ENCODE peak calls at places on chromosomes 2 and 18, in seven cellular contexts. One of them, this sample, is unnamed.

GRCh38 chr2:105114551-105114950 is 76.7 kb downstream of the MRPS9 start:
- DNase-seq in heart right ventricle: no peak
- DNase-seq in A549: peak
- DNase-seq in stomach: no peak
- DNase-seq in CD8-positive, alpha-beta T cell: no peak
- DNase-seq in colonic mucosa: no peak
- DNase-seq in hepatocyte: peak
- DNase-seq in this sample: peak

GRCh38 chr18:47611649-47612048 is 318.8 kb downstream of the SMAD2 start:
- DNase-seq in hepatocyte: no peak
- DNase-seq in colonic mucosa: no peak
- DNase-seq in A549: no peak
- DNase-seq in stomach: no peak
- DNase-seq in CD8-positive, alpha-beta T cell: no peak
- DNase-seq in heart right ventricle: no peak
- DNase-seq in this sample: no peak

GRCh38 chr2:85326406-85326945 is 1.3 kb downstream of the TGOLN2 start:
- DNase-seq in heart right ventricle: no peak
- DNase-seq in hepatocyte: no peak
- DNase-seq in CD8-positive, alpha-beta T cell: peak
- DNase-seq in stomach: no peak
- DNase-seq in A549: no peak
- DNase-seq in colonic mucosa: peak
- DNase-seq in this sample: peak

GRCh38 chr18:54250846-54251251 is 18.5 kb upstream of the POLI start:
- DNase-seq in stomach: no peak
- DNase-seq in colonic mucosa: no peak
- DNase-seq in CD8-positive, alpha-beta T cell: no peak
- DNase-seq in hepatocyte: no peak
- DNase-seq in heart right ventricle: no peak
- DNase-seq in A549: no peak
- DNase-seq in this sample: no peak

GRCh38 chr2:16625201-16625729 is 40.4 kb downstream of the CYRIA start:
- DNase-seq in hepatocyte: no peak
- DNase-seq in stomach: no peak
- DNase-seq in CD8-positive, alpha-beta T cell: no peak
- DNase-seq in colonic mucosa: no peak
- DNase-seq in heart right ventricle: no peak
- DNase-seq in A549: no peak
- DNase-seq in this sample: no peak

GRCh38 chr18:12574494-12575185 is 83.3 kb downstream of the SPIRE1 start:
- DNase-seq in hepatocyte: peak
- DNase-seq in heart right ventricle: no peak
- DNase-seq in stomach: no peak
- DNase-seq in A549: no peak
- DNase-seq in CD8-positive, alpha-beta T cell: no peak
- DNase-seq in colonic mucosa: no peak
- DNase-seq in this sample: no peak

GRCh38 chr2:177733322-177733855 is 339.2 kb downstream of the PDE11A start:
- DNase-seq in stomach: no peak
- DNase-seq in hepatocyte: no peak
- DNase-seq in A549: no peak
- DNase-seq in heart right ventricle: no peak
- DNase-seq in CD8-positive, alpha-beta T cell: no peak
- DNase-seq in colonic mucosa: no peak
- DNase-seq in this sample: no peak

GRCh38 chr2:62653582-62654422 is 51.7 kb upstream of the EHBP1 start:
- DNase-seq in hepatocyte: no peak
- DNase-seq in colonic mucosa: no peak
- DNase-seq in CD8-positive, alpha-beta T cell: no peak
- DNase-seq in A549: peak
- DNase-seq in heart right ventricle: no peak
- DNase-seq in stomach: no peak
- DNase-seq in this sample: peak

GRCh38 chr18:7038330-7038846 is 79.2 kb downstream of the LAMA1 start:
- DNase-seq in A549: no peak
- DNase-seq in stomach: no peak
- DNase-seq in colonic mucosa: peak
- DNase-seq in CD8-positive, alpha-beta T cell: no peak
- DNase-seq in heart right ventricle: peak
- DNase-seq in hepatocyte: peak
- DNase-seq in this sample: peak

GRCh38 chr2:6073260-6074141 is 381.3 kb downstream of the SOX11 start:
- DNase-seq in colonic mucosa: no peak
- DNase-seq in A549: no peak
- DNase-seq in heart right ventricle: no peak
- DNase-seq in stomach: no peak
- DNase-seq in hepatocyte: peak
- DNase-seq in CD8-positive, alpha-beta T cell: no peak
- DNase-seq in this sample: no peak

GRCh38 chr18:48816554-48816953 is 134.2 kb downstream of the SMAD7 start:
- DNase-seq in CD8-positive, alpha-beta T cell: peak
- DNase-seq in stomach: no peak
- DNase-seq in colonic mucosa: no peak
- DNase-seq in A549: no peak
- DNase-seq in hepatocyte: no peak
- DNase-seq in heart right ventricle: no peak
- DNase-seq in this sample: no peak
- H3K27ac ChIP-seq in CD8-positive, alpha-beta T cell: no peak
- H3K27ac ChIP-seq in stomach: no peak
- H3K27ac ChIP-seq in colonic mucosa: no peak
- H3K27ac ChIP-seq in A549: no peak
- H3K27ac ChIP-seq in hepatocyte: no peak
- H3K27ac ChIP-seq in heart right ventricle: no peak
- H3K27ac ChIP-seq in this sample: no peak

GRCh38 chr2:224039080-224039769 is at the start of gene SERPINE2:
- DNase-seq in CD8-positive, alpha-beta T cell: peak
- DNase-seq in heart right ventricle: peak
- DNase-seq in colonic mucosa: peak
- DNase-seq in stomach: no peak
- DNase-seq in hepatocyte: peak
- DNase-seq in A549: peak
- DNase-seq in this sample: peak
- TF ChIP-seq CTCF in CD8-positive, alpha-beta T cell: no peak
- TF ChIP-seq CTCF in heart right ventricle: peak
- TF ChIP-seq CTCF in colonic mucosa: peak
- TF ChIP-seq CTCF in stomach: peak
- TF ChIP-seq CTCF in hepatocyte: peak
- TF ChIP-seq CTCF in A549: peak
- TF ChIP-seq CTCF in this sample: peak

GRCh38 chr2:15606481-15607441 is 15.1 kb downstream of the DDX1 start:
- DNase-seq in colonic mucosa: no peak
- DNase-seq in CD8-positive, alpha-beta T cell: no peak
- DNase-seq in heart right ventricle: no peak
- DNase-seq in stomach: no peak
- DNase-seq in hepatocyte: no peak
- DNase-seq in A549: no peak
- DNase-seq in this sample: no peak

GRCh38 chr2:15610430-15610952 is 18.8 kb downstream of the DDX1 start:
- DNase-seq in heart right ventricle: no peak
- DNase-seq in hepatocyte: no peak
- DNase-seq in stomach: no peak
- DNase-seq in colonic mucosa: no peak
- DNase-seq in CD8-positive, alpha-beta T cell: no peak
- DNase-seq in A549: no peak
- DNase-seq in this sample: no peak

GRCh38 chr2:15609341-15610042 is 17.8 kb downstream of the DDX1 start:
- DNase-seq in heart right ventricle: no peak
- DNase-seq in hepatocyte: no peak
- DNase-seq in stomach: no peak
- DNase-seq in colonic mucosa: no peak
- DNase-seq in A549: no peak
- DNase-seq in CD8-positive, alpha-beta T cell: no peak
- DNase-seq in this sample: no peak

GRCh38 chr2:15607709-15608391 is 16.2 kb downstream of the DDX1 start:
- DNase-seq in heart right ventricle: no peak
- DNase-seq in stomach: no peak
- DNase-seq in CD8-positive, alpha-beta T cell: no peak
- DNase-seq in A549: no peak
- DNase-seq in colonic mucosa: no peak
- DNase-seq in hepatocyte: no peak
- DNase-seq in this sample: no peak

DNA sequence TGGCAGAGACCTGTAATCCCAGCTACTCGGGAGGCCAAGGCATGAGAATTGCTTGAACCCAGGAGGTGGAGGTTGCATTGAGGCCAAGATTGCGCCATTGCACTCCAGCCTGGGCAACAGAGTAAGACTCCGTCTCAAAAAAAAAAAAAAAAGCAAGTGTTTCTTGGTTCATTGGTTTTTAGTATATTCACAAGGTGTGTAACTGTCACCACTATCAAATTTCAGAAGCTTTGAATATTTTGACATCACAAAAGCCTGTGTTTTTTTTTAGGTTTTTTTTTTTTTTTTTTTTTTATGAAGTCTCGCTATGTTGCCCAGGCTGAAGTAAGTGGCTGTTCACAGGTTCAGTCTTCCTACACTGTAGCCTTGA is 16.7 kb downstream of the DDX1 start:
- DNase-seq in heart right ventricle: no peak
- DNase-seq in stomach: no peak
- DNase-seq in hepatocyte: no peak
- DNase-seq in colonic mucosa: no peak
- DNase-seq in A549: no peak
- DNase-seq in CD8-positive, alpha-beta T cell: no peak
- DNase-seq in this sample: no peak
- H3K27ac ChIP-seq in heart right ventricle: no peak
- H3K27ac ChIP-seq in stomach: no peak
- H3K27ac ChIP-seq in hepatocyte: no peak
- H3K27ac ChIP-seq in colonic mucosa: no peak
- H3K27ac ChIP-seq in A549: no peak
- H3K27ac ChIP-seq in CD8-positive, alpha-beta T cell: no peak
- H3K27ac ChIP-seq in this sample: no peak

GRCh38 chr2:111133603-111134002 is 12.9 kb downstream of the BCL2L11 start:
- DNase-seq in heart right ventricle: no peak
- DNase-seq in hepatocyte: no peak
- DNase-seq in CD8-positive, alpha-beta T cell: no peak
- DNase-seq in A549: no peak
- DNase-seq in colonic mucosa: no peak
- DNase-seq in stomach: no peak
- DNase-seq in this sample: no peak

GRCh38 chr2:111135237-111135909 is 14.7 kb downstream of the BCL2L11 start:
- DNase-seq in A549: no peak
- DNase-seq in CD8-positive, alpha-beta T cell: no peak
- DNase-seq in hepatocyte: no peak
- DNase-seq in heart right ventricle: no peak
- DNase-seq in stomach: no peak
- DNase-seq in colonic mucosa: no peak
- DNase-seq in this sample: no peak

GRCh38 chr2:111138834-111139233 is 18.1 kb downstream of the BCL2L11 start:
- DNase-seq in A549: no peak
- DNase-seq in stomach: no peak
- DNase-seq in colonic mucosa: no peak
- DNase-seq in hepatocyte: no peak
- DNase-seq in heart right ventricle: no peak
- DNase-seq in CD8-positive, alpha-beta T cell: no peak
- DNase-seq in this sample: no peak

GRCh38 chr2:111135910-111136297 is 15.2 kb downstream of the BCL2L11 start:
- DNase-seq in stomach: no peak
- DNase-seq in A549: peak
- DNase-seq in colonic mucosa: no peak
- DNase-seq in heart right ventricle: peak
- DNase-seq in hepatocyte: no peak
- DNase-seq in CD8-positive, alpha-beta T cell: no peak
- DNase-seq in this sample: no peak

GRCh38 chr2:111134082-111134481 is 13.4 kb downstream of the BCL2L11 start:
- DNase-seq in A549: peak
- DNase-seq in colonic mucosa: no peak
- DNase-seq in heart right ventricle: no peak
- DNase-seq in stomach: no peak
- DNase-seq in CD8-positive, alpha-beta T cell: no peak
- DNase-seq in hepatocyte: no peak
- DNase-seq in this sample: no peak
- TF ChIP-seq CTCF in A549: no peak
- TF ChIP-seq CTCF in colonic mucosa: peak
- TF ChIP-seq CTCF in heart right ventricle: peak
- TF ChIP-seq CTCF in stomach: no peak
- TF ChIP-seq CTCF in CD8-positive, alpha-beta T cell: peak
- TF ChIP-seq CTCF in hepatocyte: no peak
- TF ChIP-seq CTCF in this sample: no peak

GRCh38 chr2:240981273-240981672 is 17.1 kb upstream of the SNED1 start:
- DNase-seq in CD8-positive, alpha-beta T cell: no peak
- DNase-seq in A549: no peak
- DNase-seq in stomach: no peak
- DNase-seq in colonic mucosa: no peak
- DNase-seq in heart right ventricle: no peak
- DNase-seq in hepatocyte: no peak
- DNase-seq in this sample: no peak

GRCh38 chr2:240981871-240982800 is 16.3 kb upstream of the SNED1 start:
- DNase-seq in hepatocyte: no peak
- DNase-seq in A549: no peak
- DNase-seq in heart right ventricle: peak
- DNase-seq in colonic mucosa: no peak
- DNase-seq in CD8-positive, alpha-beta T cell: no peak
- DNase-seq in stomach: no peak
- DNase-seq in this sample: no peak

GRCh38 chr2:240982821-240983281 is 15.6 kb upstream of the SNED1 start:
- DNase-seq in hepatocyte: no peak
- DNase-seq in A549: no peak
- DNase-seq in stomach: no peak
- DNase-seq in heart right ventricle: peak
- DNase-seq in colonic mucosa: no peak
- DNase-seq in CD8-positive, alpha-beta T cell: no peak
- DNase-seq in this sample: no peak

GRCh38 chr2:240983996-240984498 is 14.4 kb upstream of the SNED1 start:
- DNase-seq in hepatocyte: no peak
- DNase-seq in CD8-positive, alpha-beta T cell: no peak
- DNase-seq in colonic mucosa: no peak
- DNase-seq in A549: no peak
- DNase-seq in heart right ventricle: peak
- DNase-seq in stomach: no peak
- DNase-seq in this sample: no peak

GRCh38 chr2:240983361-240983995 is 14.9 kb upstream of the SNED1 start:
- DNase-seq in hepatocyte: peak
- DNase-seq in stomach: peak
- DNase-seq in CD8-positive, alpha-beta T cell: peak
- DNase-seq in colonic mucosa: no peak
- DNase-seq in A549: peak
- DNase-seq in heart right ventricle: peak
- DNase-seq in this sample: no peak
- H3K27ac ChIP-seq in hepatocyte: no peak
- H3K27ac ChIP-seq in stomach: no peak
- H3K27ac ChIP-seq in CD8-positive, alpha-beta T cell: no peak
- H3K27ac ChIP-seq in colonic mucosa: no peak
- H3K27ac ChIP-seq in A549: no peak
- H3K27ac ChIP-seq in heart right ventricle: no peak
- H3K27ac ChIP-seq in this sample: no peak

GRCh38 chr18:29874519-29875098 is 1167.9 kb downstream of the DSC3 start:
- DNase-seq in heart right ventricle: no peak
- DNase-seq in A549: no peak
- DNase-seq in stomach: no peak
- DNase-seq in CD8-positive, alpha-beta T cell: no peak
- DNase-seq in hepatocyte: peak
- DNase-seq in colonic mucosa: no peak
- DNase-seq in this sample: peak

GRCh38 chr18:29882620-29883019 is 1159.9 kb downstream of the DSC3 start:
- DNase-seq in stomach: no peak
- DNase-seq in heart right ventricle: no peak
- DNase-seq in CD8-positive, alpha-beta T cell: no peak
- DNase-seq in hepatocyte: no peak
- DNase-seq in colonic mucosa: no peak
- DNase-seq in A549: no peak
- DNase-seq in this sample: no peak

GRCh38 chr18:29883114-29883513 is 1159.4 kb downstream of the DSC3 start:
- DNase-seq in heart right ventricle: no peak
- DNase-seq in A549: no peak
- DNase-seq in CD8-positive, alpha-beta T cell: no peak
- DNase-seq in stomach: no peak
- DNase-seq in colonic mucosa: no peak
- DNase-seq in hepatocyte: no peak
- DNase-seq in this sample: no peak

GRCh38 chr18:29879763-29880162 is 1162.8 kb downstream of the DSC3 start:
- DNase-seq in colonic mucosa: no peak
- DNase-seq in CD8-positive, alpha-beta T cell: no peak
- DNase-seq in hepatocyte: no peak
- DNase-seq in A549: no peak
- DNase-seq in stomach: no peak
- DNase-seq in heart right ventricle: no peak
- DNase-seq in this sample: no peak
- TF ChIP-seq CTCF in colonic mucosa: no peak
- TF ChIP-seq CTCF in CD8-positive, alpha-beta T cell: no peak
- TF ChIP-seq CTCF in hepatocyte: peak
- TF ChIP-seq CTCF in A549: no peak
- TF ChIP-seq CTCF in stomach: no peak
- TF ChIP-seq CTCF in heart right ventricle: no peak
- TF ChIP-seq CTCF in this sample: no peak